ENCODE peak calls at places on chromosomes 3 and 15, in six cellular contexts. One of them, this sample, is unnamed.

GRCh38 chr3:46455231-46456115 is 9.2 kb downstream of the LTF start:
- DNase-seq in HCT116: no peak
- DNase-seq in SK-N-SH: no peak
- DNase-seq in OCI-LY7: no peak
- DNase-seq in PC-3: no peak
- DNase-seq in MM.1S: no peak
- DNase-seq in this sample: no peak

GRCh38 chr3:195039180-195039843 is 231.6 kb downstream of the XXYLT1 start:
- DNase-seq in HCT116: no peak
- DNase-seq in SK-N-SH: no peak
- DNase-seq in OCI-LY7: no peak
- DNase-seq in PC-3: no peak
- DNase-seq in MM.1S: no peak
- DNase-seq in this sample: no peak

GRCh38 chr3:6229778-6230410 is 631.0 kb upstream of the GRM7 start:
- DNase-seq in HCT116: no peak
- DNase-seq in SK-N-SH: no peak
- DNase-seq in OCI-LY7: no peak
- DNase-seq in PC-3: no peak
- DNase-seq in MM.1S: no peak
- DNase-seq in this sample: no peak

GRCh38 chr15:77019476-77020331 is 24.8 kb downstream of the PSTPIP1 start:
- DNase-seq in HCT116: no peak
- DNase-seq in SK-N-SH: no peak
- DNase-seq in OCI-LY7: no peak
- DNase-seq in PC-3: no peak
- DNase-seq in MM.1S: no peak
- DNase-seq in this sample: peak; percentile 39

GRCh38 chr3:64599651-64600050 is 88.1 kb downstream of the ADAMTS9 start:
- DNase-seq in HCT116: no peak
- DNase-seq in SK-N-SH: peak; percentile 23
- DNase-seq in OCI-LY7: no peak
- DNase-seq in PC-3: no peak
- DNase-seq in MM.1S: no peak
- DNase-seq in this sample: no peak

GRCh38 chr3:8713901-8714759 is 19.5 kb upstream of the CAV3 start:
- DNase-seq in HCT116: peak; percentile 24
- DNase-seq in SK-N-SH: no peak
- DNase-seq in OCI-LY7: peak; percentile 10
- DNase-seq in PC-3: no peak
- DNase-seq in MM.1S: no peak
- DNase-seq in this sample: peak; percentile 50

GRCh38 chr3:122013448-122013925 is 8.6 kb downstream of the ILDR1 start:
- DNase-seq in HCT116: no peak
- DNase-seq in SK-N-SH: no peak
- DNase-seq in OCI-LY7: no peak
- DNase-seq in PC-3: no peak
- DNase-seq in MM.1S: no peak
- DNase-seq in this sample: no peak

GRCh38 chr3:174270841-174271240 is 588.3 kb upstream of the NAALADL2 start:
- DNase-seq in HCT116: no peak
- DNase-seq in SK-N-SH: no peak
- DNase-seq in OCI-LY7: no peak
- DNase-seq in PC-3: peak; percentile 24
- DNase-seq in MM.1S: no peak
- DNase-seq in this sample: peak; percentile 88

GRCh38 chr3:196778755-196779154 is 39.1 kb downstream of the PAK2 start:
- DNase-seq in HCT116: no peak
- DNase-seq in SK-N-SH: no peak
- DNase-seq in OCI-LY7: no peak
- DNase-seq in PC-3: peak; percentile 78
- DNase-seq in MM.1S: no peak
- DNase-seq in this sample: peak; percentile 84

GRCh38 chr3:196774191-196774820 is 34.6 kb downstream of the PAK2 start:
- DNase-seq in HCT116: no peak
- DNase-seq in SK-N-SH: no peak
- DNase-seq in OCI-LY7: no peak
- DNase-seq in PC-3: no peak
- DNase-seq in MM.1S: no peak
- DNase-seq in this sample: peak; percentile 66

GRCh38 chr3:196772897-196773296 is 33.2 kb downstream of the PAK2 start:
- DNase-seq in HCT116: no peak
- DNase-seq in SK-N-SH: no peak
- DNase-seq in OCI-LY7: no peak
- DNase-seq in PC-3: no peak
- DNase-seq in MM.1S: no peak
- DNase-seq in this sample: no peak

GRCh38 chr3:196774845-196775422 is 35.3 kb downstream of the PAK2 start:
- DNase-seq in HCT116: no peak
- DNase-seq in SK-N-SH: no peak
- DNase-seq in OCI-LY7: no peak
- DNase-seq in PC-3: no peak
- DNase-seq in MM.1S: no peak
- DNase-seq in this sample: peak; percentile 87

DNA sequence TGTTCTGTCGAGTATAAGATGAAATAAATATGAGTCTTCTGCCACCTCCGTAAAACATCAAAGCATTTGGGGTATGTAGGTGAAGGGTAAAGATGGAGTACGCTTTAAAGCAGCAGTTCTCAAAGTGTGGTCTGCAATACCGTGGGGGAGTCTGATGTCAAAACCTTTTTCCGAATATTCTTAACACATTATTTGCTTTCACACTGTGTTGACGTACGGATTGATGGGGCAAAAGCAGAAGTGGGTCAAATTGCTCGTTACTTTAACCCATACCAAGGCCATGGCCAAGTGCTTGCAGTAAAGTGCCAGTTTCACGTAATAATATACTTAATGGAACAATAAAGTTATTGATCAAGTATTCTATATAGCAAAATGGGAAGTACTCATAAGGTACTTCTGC is 36.3 kb downstream of the PAK2 start:
- DNase-seq in HCT116: no peak
- DNase-seq in SK-N-SH: no peak
- DNase-seq in OCI-LY7: no peak
- DNase-seq in PC-3: no peak
- DNase-seq in MM.1S: no peak
- DNase-seq in this sample: no peak
- H3K9me3 ChIP-seq in HCT116: no peaks in the 10 kb centered on the region
- H3K9me3 ChIP-seq in SK-N-SH: no peaks in the 10 kb centered on the region
- H3K9me3 ChIP-seq in OCI-LY7: peaks cover 9% of the 10 kb centered on the region
- H3K9me3 ChIP-seq in PC-3: no peaks in the 10 kb centered on the region
- H3K9me3 ChIP-seq in MM.1S: no peaks in the 10 kb centered on the region
- H3K9me3 ChIP-seq in this sample: no peaks in the 10 kb centered on the region

GRCh38 chr3:16788440-16789057 is 96.2 kb upstream of the PLCL2 start:
- DNase-seq in HCT116: no peak
- DNase-seq in SK-N-SH: no peak
- DNase-seq in OCI-LY7: no peak
- DNase-seq in PC-3: no peak
- DNase-seq in MM.1S: no peak
- DNase-seq in this sample: no peak
- H3K9me2 ChIP-seq in HCT116: no peaks in the 10 kb centered on the region
- H3K9me2 ChIP-seq in SK-N-SH: no peaks in the 10 kb centered on the region
- H3K9me2 ChIP-seq in OCI-LY7: no peaks in the 10 kb centered on the region
- H3K9me2 ChIP-seq in PC-3: no peaks in the 10 kb centered on the region
- H3K9me2 ChIP-seq in MM.1S: no peaks in the 10 kb centered on the region
- H3K9me2 ChIP-seq in this sample: no peaks in the 10 kb centered on the region

DNA sequence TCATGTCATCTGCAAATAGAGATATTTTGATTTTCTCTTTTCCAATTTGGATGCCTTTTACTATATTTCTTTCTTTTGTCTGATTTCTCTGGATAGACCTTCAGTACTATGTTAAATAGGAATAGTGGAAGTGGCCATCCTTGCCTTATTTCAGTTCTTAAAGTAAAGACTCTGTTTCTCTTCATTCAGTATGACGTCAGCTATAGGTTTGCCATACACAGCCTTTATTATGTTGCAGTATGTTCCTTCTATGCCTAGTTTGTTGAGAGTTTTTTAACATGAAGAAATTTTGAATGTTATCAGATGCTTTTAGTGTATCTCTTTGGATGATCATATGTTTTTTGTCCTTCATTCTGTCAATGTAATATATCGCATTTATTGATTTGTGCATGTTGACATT is 566.7 kb upstream of the ROBO1 start:
- DNase-seq in HCT116: no peak
- DNase-seq in SK-N-SH: no peak
- DNase-seq in OCI-LY7: no peak
- DNase-seq in PC-3: no peak
- DNase-seq in MM.1S: no peak
- DNase-seq in this sample: no peak
- H3K4me2 ChIP-seq in HCT116: no peak overlapping the region
- H3K4me2 ChIP-seq in SK-N-SH: no peak overlapping the region
- H3K4me2 ChIP-seq in OCI-LY7: no peak overlapping the region
- H3K4me2 ChIP-seq in PC-3: no peak overlapping the region
- H3K4me2 ChIP-seq in MM.1S: no peak overlapping the region
- H3K4me2 ChIP-seq in this sample: no peak overlapping the region

DNA sequence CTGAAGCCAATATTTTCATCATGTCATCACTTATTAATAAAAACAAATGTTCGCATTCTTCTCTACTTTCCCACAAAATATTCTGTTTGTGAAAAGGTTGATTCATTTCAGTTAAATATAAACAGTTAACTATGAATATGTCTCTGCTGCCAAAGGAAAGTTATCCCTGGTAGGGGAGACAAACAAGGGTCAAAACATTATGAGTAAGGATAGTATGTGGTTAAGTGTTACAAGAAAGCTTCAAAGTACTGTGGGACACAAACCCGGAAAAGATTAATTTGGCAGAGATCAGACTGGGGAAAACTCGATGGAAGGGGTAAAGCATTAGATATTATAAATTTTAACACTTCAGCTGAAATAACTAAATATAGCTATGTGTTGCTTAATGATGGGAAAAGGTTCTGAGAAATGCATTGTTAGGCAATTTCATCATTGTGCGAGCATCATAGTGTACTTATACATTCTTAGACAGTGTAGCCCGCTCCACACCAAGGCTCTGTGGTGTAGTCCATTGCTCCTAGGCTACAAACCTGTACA is 436.5 kb upstream of the TBL1XR1 start:
- DNase-seq in HCT116: no peak
- DNase-seq in SK-N-SH: no peak
- DNase-seq in OCI-LY7: no peak
- DNase-seq in PC-3: peak; percentile 53
- DNase-seq in MM.1S: no peak
- DNase-seq in this sample: peak; percentile 50
- H3K9me3 ChIP-seq in HCT116: no peaks in the 10 kb centered on the region
- H3K9me3 ChIP-seq in SK-N-SH: no peaks in the 10 kb centered on the region
- H3K9me3 ChIP-seq in OCI-LY7: no peaks in the 10 kb centered on the region
- H3K9me3 ChIP-seq in PC-3: no peaks in the 10 kb centered on the region
- H3K9me3 ChIP-seq in MM.1S: no peaks in the 10 kb centered on the region
- H3K9me3 ChIP-seq in this sample: peaks cover 5% of the 10 kb centered on the region

GRCh38 chr3:78360849-78361248 is 1321.0 kb downstream of the ROBO2 start:
- DNase-seq in HCT116: no peak
- DNase-seq in SK-N-SH: no peak
- DNase-seq in OCI-LY7: no peak
- DNase-seq in PC-3: no peak
- DNase-seq in MM.1S: no peak
- DNase-seq in this sample: no peak
- H3K9me2 ChIP-seq in HCT116: no peaks in the 10 kb centered on the region
- H3K9me2 ChIP-seq in SK-N-SH: no peaks in the 10 kb centered on the region
- H3K9me2 ChIP-seq in OCI-LY7: no peaks in the 10 kb centered on the region
- H3K9me2 ChIP-seq in PC-3: no peaks in the 10 kb centered on the region
- H3K9me2 ChIP-seq in MM.1S: no peaks in the 10 kb centered on the region
- H3K9me2 ChIP-seq in this sample: no peaks in the 10 kb centered on the region

GRCh38 chr3:4972652-4973643 is 6.3 kb upstream of the BHLHE40 start:
- DNase-seq in HCT116: no peak
- DNase-seq in SK-N-SH: no peak
- DNase-seq in OCI-LY7: no peak
- DNase-seq in PC-3: no peak
- DNase-seq in MM.1S: no peak
- DNase-seq in this sample: no peak
- H3K4me2 ChIP-seq in HCT116: no peak overlapping the region
- H3K4me2 ChIP-seq in SK-N-SH: no peak overlapping the region
- H3K4me2 ChIP-seq in OCI-LY7: no peak overlapping the region
- H3K4me2 ChIP-seq in PC-3: no peak overlapping the region
- H3K4me2 ChIP-seq in MM.1S: no peak overlapping the region
- H3K4me2 ChIP-seq in this sample: no peak overlapping the region

DNA sequence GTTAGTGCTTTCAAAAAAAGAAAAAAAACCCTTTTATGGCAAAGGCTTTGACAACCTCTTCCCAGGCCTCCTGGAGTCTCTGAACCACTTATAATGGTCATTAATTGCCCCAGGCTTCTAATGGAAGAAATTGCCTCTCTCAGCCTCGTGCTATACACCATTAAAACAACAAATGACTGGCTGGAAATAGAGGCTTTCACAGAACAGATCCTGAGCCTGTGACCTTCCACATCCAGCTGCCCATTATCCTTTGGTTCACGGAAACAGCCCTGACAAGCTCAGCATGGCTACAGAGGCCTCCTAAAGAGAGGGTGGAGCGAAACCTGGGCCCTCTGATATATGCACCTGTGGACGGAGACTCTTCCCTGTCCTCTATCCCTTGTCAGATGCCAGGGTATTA is 26.8 kb upstream of the MKRN3 start:
- DNase-seq in HCT116: no peak
- DNase-seq in SK-N-SH: no peak
- DNase-seq in OCI-LY7: no peak
- DNase-seq in PC-3: no peak
- DNase-seq in MM.1S: no peak
- DNase-seq in this sample: no peak
- H3K9me3 ChIP-seq in HCT116: no peaks in the 10 kb centered on the region
- H3K9me3 ChIP-seq in SK-N-SH: no peaks in the 10 kb centered on the region
- H3K9me3 ChIP-seq in OCI-LY7: no peaks in the 10 kb centered on the region
- H3K9me3 ChIP-seq in PC-3: no peaks in the 10 kb centered on the region
- H3K9me3 ChIP-seq in MM.1S: no peaks in the 10 kb centered on the region
- H3K9me3 ChIP-seq in this sample: no peaks in the 10 kb centered on the region

DNA sequence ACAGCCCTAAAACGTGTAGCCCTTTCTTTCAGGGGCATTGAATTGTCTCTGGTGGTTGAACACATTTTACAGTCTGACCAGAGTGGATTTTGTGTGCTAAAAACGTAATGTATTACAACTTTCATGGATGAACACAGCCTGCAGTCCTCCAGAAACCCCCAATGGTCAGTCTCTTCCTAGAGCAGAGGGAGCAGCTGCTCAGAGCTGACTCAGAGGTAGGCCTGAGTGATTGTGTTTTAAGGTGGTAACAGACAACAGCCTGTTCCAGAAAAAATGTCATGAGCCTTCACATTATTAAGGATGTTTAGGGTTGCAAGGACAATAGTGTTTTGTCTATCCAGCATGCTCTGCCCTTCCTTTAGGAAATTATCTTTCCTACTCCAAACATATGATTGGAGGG is 34.5 kb upstream of the CTNNB1 start:
- DNase-seq in HCT116: no peak
- DNase-seq in SK-N-SH: no peak
- DNase-seq in OCI-LY7: no peak
- DNase-seq in PC-3: no peak
- DNase-seq in MM.1S: no peak
- DNase-seq in this sample: no peak
- H3K9me2 ChIP-seq in HCT116: no peaks in the 10 kb centered on the region
- H3K9me2 ChIP-seq in SK-N-SH: no peaks in the 10 kb centered on the region
- H3K9me2 ChIP-seq in OCI-LY7: no peaks in the 10 kb centered on the region
- H3K9me2 ChIP-seq in PC-3: no peaks in the 10 kb centered on the region
- H3K9me2 ChIP-seq in MM.1S: no peaks in the 10 kb centered on the region
- H3K9me2 ChIP-seq in this sample: peaks cover 3% of the 10 kb centered on the region

GRCh38 chr15:64892850-64893403 is 18.8 kb upstream of the ANKDD1A start:
- DNase-seq in HCT116: no peak
- DNase-seq in SK-N-SH: no peak
- DNase-seq in OCI-LY7: no peak
- DNase-seq in PC-3: no peak
- DNase-seq in MM.1S: no peak
- DNase-seq in this sample: no peak
- H3K4me2 ChIP-seq in HCT116: no peak overlapping the region
- H3K4me2 ChIP-seq in SK-N-SH: no peak overlapping the region
- H3K4me2 ChIP-seq in OCI-LY7: peak overlapping the region; percentile 96
- H3K4me2 ChIP-seq in PC-3: no peak overlapping the region
- H3K4me2 ChIP-seq in MM.1S: peak overlapping the region; percentile 96
- H3K4me2 ChIP-seq in this sample: no peak overlapping the region

This sample was measured in GM23248.